ENCODE peak calls at places on chromosomes 1 and 21, in six cellular contexts. One of them, this sample, is unnamed. For H3K4me1, the result is how much of the 10 kb centered on the place peaks cover.

GRCh38 chr1:166165661-166166399 is 971 bp downstream of the FAM78B start:
- DNase-seq in IMR-90: no peak
- DNase-seq in tibial artery: peak
- DNase-seq in mammary epithelial cell: peak
- DNase-seq in neural progenitor cell: peak
- DNase-seq in lower lobe of right lung: peak
- DNase-seq in this sample: no peak

GRCh38 chr21:36676039-36676950 is 22.6 kb upstream of the SIM2 start:
- DNase-seq in neural progenitor cell: peak
- DNase-seq in mammary epithelial cell: no peak
- DNase-seq in lower lobe of right lung: no peak
- DNase-seq in IMR-90: no peak
- DNase-seq in tibial artery: no peak
- DNase-seq in this sample: no peak

GRCh38 chr1:31633117-31633516 is 11.6 kb downstream of the PEF1 start:
- DNase-seq in IMR-90: no peak
- DNase-seq in lower lobe of right lung: no peak
- DNase-seq in neural progenitor cell: peak
- DNase-seq in tibial artery: no peak
- DNase-seq in mammary epithelial cell: no peak
- DNase-seq in this sample: no peak

GRCh38 chr1:50368179-50369007 is 54.9 kb downstream of the DMRTA2 start:
- DNase-seq in neural progenitor cell: peak
- DNase-seq in tibial artery: no peak
- DNase-seq in mammary epithelial cell: peak
- DNase-seq in IMR-90: peak
- DNase-seq in lower lobe of right lung: no peak
- DNase-seq in this sample: no peak

GRCh38 chr1:217135987-217136894 is 413.0 kb upstream of the ESRRG start:
- DNase-seq in tibial artery: no peak
- DNase-seq in mammary epithelial cell: no peak
- DNase-seq in lower lobe of right lung: no peak
- DNase-seq in neural progenitor cell: peak
- DNase-seq in IMR-90: no peak
- DNase-seq in this sample: no peak

GRCh38 chr1:177592624-177593023 is 377.2 kb downstream of the SEC16B start:
- DNase-seq in neural progenitor cell: no peak
- DNase-seq in lower lobe of right lung: no peak
- DNase-seq in tibial artery: no peak
- DNase-seq in mammary epithelial cell: no peak
- DNase-seq in IMR-90: no peak
- DNase-seq in this sample: no peak

GRCh38 chr1:174262747-174263241 is 103.5 kb downstream of the RABGAP1L start:
- DNase-seq in mammary epithelial cell: peak
- DNase-seq in neural progenitor cell: peak
- DNase-seq in tibial artery: no peak
- DNase-seq in lower lobe of right lung: no peak
- DNase-seq in IMR-90: peak
- DNase-seq in this sample: no peak

GRCh38 chr1:223052931-223053330 is 90.1 kb downstream of the TLR5 start:
- DNase-seq in mammary epithelial cell: peak
- DNase-seq in tibial artery: no peak
- DNase-seq in IMR-90: no peak
- DNase-seq in lower lobe of right lung: no peak
- DNase-seq in neural progenitor cell: no peak
- DNase-seq in this sample: no peak

GRCh38 chr21:41640756-41641509 is 125.9 kb downstream of the RIPK4 start:
- DNase-seq in neural progenitor cell: no peak
- DNase-seq in lower lobe of right lung: no peak
- DNase-seq in mammary epithelial cell: peak
- DNase-seq in IMR-90: peak
- DNase-seq in tibial artery: peak
- DNase-seq in this sample: no peak

GRCh38 chr21:41776778-41777177 is 9.9 kb upstream of the RIPK4 start:
- DNase-seq in neural progenitor cell: no peak
- DNase-seq in IMR-90: no peak
- DNase-seq in lower lobe of right lung: no peak
- DNase-seq in mammary epithelial cell: no peak
- DNase-seq in tibial artery: no peak
- DNase-seq in this sample: no peak

GRCh38 chr1:18100493-18101063 is 7.0 kb upstream of the IGSF21 start:
- DNase-seq in neural progenitor cell: peak
- DNase-seq in IMR-90: peak
- DNase-seq in tibial artery: peak
- DNase-seq in lower lobe of right lung: no peak
- DNase-seq in mammary epithelial cell: peak
- DNase-seq in this sample: no peak

GRCh38 chr1:110475358-110476027 is 24.5 kb downstream of the PROK1 start:
- DNase-seq in IMR-90: no peak
- DNase-seq in neural progenitor cell: no peak
- DNase-seq in mammary epithelial cell: peak
- DNase-seq in tibial artery: no peak
- DNase-seq in lower lobe of right lung: no peak
- DNase-seq in this sample: no peak

GRCh38 chr1:153963850-153964331 is 554 bp upstream of the SLC39A1 start:
- DNase-seq in mammary epithelial cell: peak
- DNase-seq in IMR-90: no peak
- DNase-seq in lower lobe of right lung: peak
- DNase-seq in neural progenitor cell: peak
- DNase-seq in tibial artery: no peak
- DNase-seq in this sample: no peak

GRCh38 chr1:147768582-147768981 is 8.2 kb upstream of the GJA5 start:
- DNase-seq in tibial artery: no peak
- DNase-seq in mammary epithelial cell: no peak
- DNase-seq in IMR-90: no peak
- DNase-seq in lower lobe of right lung: no peak
- DNase-seq in neural progenitor cell: no peak
- DNase-seq in this sample: no peak

GRCh38 chr1:151693057-151693651 is 23.4 kb downstream of the CELF3 start:
- DNase-seq in tibial artery: no peak
- DNase-seq in IMR-90: peak
- DNase-seq in mammary epithelial cell: peak
- DNase-seq in lower lobe of right lung: no peak
- DNase-seq in neural progenitor cell: peak
- DNase-seq in this sample: no peak

GRCh38 chr1:147633759-147634158 is 36.6 kb downstream of the ACP6 start:
- DNase-seq in neural progenitor cell: no peak
- DNase-seq in IMR-90: no peak
- DNase-seq in mammary epithelial cell: no peak
- DNase-seq in lower lobe of right lung: no peak
- DNase-seq in tibial artery: no peak
- DNase-seq in this sample: no peak

GRCh38 chr1:156499703-156500577 is 635 bp downstream of the MEF2D start:
- DNase-seq in lower lobe of right lung: no peak
- DNase-seq in mammary epithelial cell: no peak
- DNase-seq in IMR-90: peak
- DNase-seq in neural progenitor cell: peak
- DNase-seq in tibial artery: peak
- DNase-seq in this sample: peak

GRCh38 chr1:154176341-154176740 is 15.6 kb downstream of the TPM3 start:
- DNase-seq in IMR-90: peak
- DNase-seq in neural progenitor cell: no peak
- DNase-seq in tibial artery: peak
- DNase-seq in mammary epithelial cell: peak
- DNase-seq in lower lobe of right lung: no peak
- DNase-seq in this sample: peak

GRCh38 chr1:15525043-15525958 is 1.3 kb upstream of the CASP9 start:
- DNase-seq in IMR-90: no peak
- DNase-seq in mammary epithelial cell: no peak
- DNase-seq in lower lobe of right lung: peak
- DNase-seq in neural progenitor cell: peak
- DNase-seq in tibial artery: peak
- DNase-seq in this sample: no peak

GRCh38 chr1:95353185-95353584 is 119.2 kb downstream of the RWDD3 start:
- DNase-seq in mammary epithelial cell: no peak
- DNase-seq in tibial artery: no peak
- DNase-seq in lower lobe of right lung: no peak
- DNase-seq in IMR-90: no peak
- DNase-seq in neural progenitor cell: no peak
- DNase-seq in this sample: no peak

GRCh38 chr1:104072915-104073371 is 323.2 kb downstream of the AMY1C start:
- DNase-seq in IMR-90: no peak
- DNase-seq in mammary epithelial cell: no peak
- DNase-seq in neural progenitor cell: no peak
- DNase-seq in tibial artery: no peak
- DNase-seq in lower lobe of right lung: no peak
- DNase-seq in this sample: no peak

GRCh38 chr1:6944434-6944833 is 159.2 kb downstream of the CAMTA1 start:
- DNase-seq in neural progenitor cell: no peak
- DNase-seq in mammary epithelial cell: no peak
- DNase-seq in IMR-90: no peak
- DNase-seq in tibial artery: no peak
- DNase-seq in lower lobe of right lung: no peak
- DNase-seq in this sample: no peak

GRCh38 chr1:156741613-156741983 is 710 bp upstream of the MRPL24 start:
- DNase-seq in IMR-90: no peak
- DNase-seq in tibial artery: no peak
- DNase-seq in mammary epithelial cell: no peak
- DNase-seq in neural progenitor cell: no peak
- DNase-seq in lower lobe of right lung: no peak
- DNase-seq in this sample: no peak

GRCh38 chr1:8409107-8409506 is 91.2 kb downstream of the SLC45A1 start:
- DNase-seq in neural progenitor cell: peak
- DNase-seq in lower lobe of right lung: no peak
- DNase-seq in mammary epithelial cell: peak
- DNase-seq in IMR-90: peak
- DNase-seq in tibial artery: no peak
- DNase-seq in this sample: no peak

GRCh38 chr1:8411803-8412182 is 93.9 kb downstream of the SLC45A1 start:
- DNase-seq in lower lobe of right lung: no peak
- DNase-seq in IMR-90: no peak
- DNase-seq in mammary epithelial cell: no peak
- DNase-seq in neural progenitor cell: no peak
- DNase-seq in tibial artery: no peak
- DNase-seq in this sample: no peak

GRCh38 chr1:8410791-8411190 is 92.9 kb downstream of the SLC45A1 start:
- DNase-seq in mammary epithelial cell: no peak
- DNase-seq in tibial artery: no peak
- DNase-seq in IMR-90: peak
- DNase-seq in neural progenitor cell: no peak
- DNase-seq in lower lobe of right lung: no peak
- DNase-seq in this sample: no peak

GRCh38 chr1:8409666-8410065 is 91.8 kb downstream of the SLC45A1 start:
- DNase-seq in tibial artery: no peak
- DNase-seq in neural progenitor cell: no peak
- DNase-seq in IMR-90: no peak
- DNase-seq in lower lobe of right lung: no peak
- DNase-seq in mammary epithelial cell: no peak
- DNase-seq in this sample: no peak

DNA sequence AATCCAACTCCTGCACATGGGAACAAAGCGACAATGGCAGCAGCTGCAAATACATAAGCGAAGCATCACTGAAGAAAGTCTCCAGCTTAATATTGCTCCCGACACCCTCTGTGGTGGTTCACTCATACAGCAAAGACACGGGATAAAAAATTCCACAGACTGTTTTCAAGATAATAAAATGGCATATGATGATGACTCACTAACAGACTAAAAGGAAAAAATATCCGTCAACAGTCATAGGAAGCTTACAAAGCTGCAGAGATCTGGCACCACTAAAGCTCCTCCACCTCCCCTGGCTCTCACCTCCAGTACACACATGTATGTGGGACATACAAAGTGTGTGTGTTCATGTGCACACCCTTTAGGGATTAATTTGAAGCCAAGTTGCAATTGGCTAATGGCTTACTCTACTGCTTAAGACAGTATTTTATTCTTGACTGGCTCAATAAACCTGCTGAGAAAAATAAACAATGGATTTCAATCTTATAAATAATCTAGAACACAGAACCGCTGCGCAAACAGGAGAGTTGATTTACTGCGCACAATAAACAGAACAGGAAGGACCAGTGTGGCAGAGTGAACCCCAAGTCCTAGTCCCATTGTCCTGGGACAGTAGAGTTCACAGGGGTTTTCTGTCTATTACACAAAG is 94.4 kb downstream of the SLC45A1 start:
- DNase-seq in mammary epithelial cell: peak
- DNase-seq in neural progenitor cell: no peak
- DNase-seq in IMR-90: peak
- DNase-seq in lower lobe of right lung: no peak
- DNase-seq in tibial artery: peak
- DNase-seq in this sample: no peak
- H3K4me1 ChIP-seq in mammary epithelial cell: under half
- H3K4me1 ChIP-seq in neural progenitor cell: half or more
- H3K4me1 ChIP-seq in IMR-90: under half
- H3K4me1 ChIP-seq in lower lobe of right lung: half or more
- H3K4me1 ChIP-seq in tibial artery: half or more
- H3K4me1 ChIP-seq in this sample: half or more

DNA sequence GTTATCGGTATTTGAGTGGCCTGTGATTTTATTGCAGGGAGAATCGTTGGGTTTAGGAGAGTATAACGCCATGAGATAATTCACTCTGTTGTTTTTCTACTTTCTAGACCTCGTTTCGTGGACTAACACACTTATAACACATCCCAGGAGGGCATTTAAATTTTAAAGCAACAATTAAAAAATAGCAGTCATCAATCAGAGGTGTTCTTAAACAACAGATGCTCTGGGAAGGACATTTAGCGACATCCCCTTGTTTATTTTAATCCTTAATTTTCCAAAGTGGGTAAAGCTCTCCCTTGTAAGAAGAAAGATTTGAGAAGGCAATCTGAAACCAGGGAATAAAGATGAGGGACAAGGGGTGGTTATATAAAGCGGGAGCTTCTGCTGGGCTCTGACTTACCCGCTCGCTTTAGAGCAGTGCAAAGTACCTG is 4.9 kb downstream of the PBX1 start:
- DNase-seq in tibial artery: no peak
- DNase-seq in neural progenitor cell: no peak
- DNase-seq in lower lobe of right lung: no peak
- DNase-seq in mammary epithelial cell: peak
- DNase-seq in IMR-90: no peak
- DNase-seq in this sample: no peak
- H3K4me1 ChIP-seq in tibial artery: under half
- H3K4me1 ChIP-seq in neural progenitor cell: under half
- H3K4me1 ChIP-seq in lower lobe of right lung: under half
- H3K4me1 ChIP-seq in mammary epithelial cell: under half
- H3K4me1 ChIP-seq in IMR-90: under half
- H3K4me1 ChIP-seq in this sample: under half

DNA sequence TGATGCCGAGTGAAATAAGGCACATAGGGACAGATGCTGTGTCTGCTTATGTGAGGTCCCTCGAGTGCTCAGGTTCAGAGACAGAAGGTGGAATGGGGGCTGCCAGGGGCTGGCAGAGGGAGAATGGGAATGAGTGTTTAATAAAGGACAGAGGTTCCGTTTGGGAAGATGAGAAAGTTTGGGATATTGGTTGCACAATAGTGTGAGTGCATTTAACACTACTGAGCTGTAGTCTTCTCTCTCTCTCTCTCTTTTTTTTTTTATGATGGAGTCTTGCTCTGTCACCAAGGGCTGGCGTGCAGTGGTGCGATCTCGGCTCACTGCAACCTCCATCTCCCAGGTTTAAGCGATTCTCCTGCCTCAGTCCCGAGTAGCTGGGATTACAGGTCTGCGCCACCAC is 44.9 kb downstream of the TRAPPC10 start:
- DNase-seq in IMR-90: no peak
- DNase-seq in mammary epithelial cell: no peak
- DNase-seq in neural progenitor cell: no peak
- DNase-seq in tibial artery: no peak
- DNase-seq in lower lobe of right lung: no peak
- DNase-seq in this sample: no peak
- H3K4me1 ChIP-seq in IMR-90: under half
- H3K4me1 ChIP-seq in mammary epithelial cell: under half
- H3K4me1 ChIP-seq in neural progenitor cell: under half
- H3K4me1 ChIP-seq in tibial artery: under half
- H3K4me1 ChIP-seq in lower lobe of right lung: under half
- H3K4me1 ChIP-seq in this sample: under half

GRCh38 chr1:246571953-246572352 is 5.7 kb downstream of the CNST start:
- DNase-seq in lower lobe of right lung: no peak
- DNase-seq in mammary epithelial cell: no peak
- DNase-seq in IMR-90: no peak
- DNase-seq in neural progenitor cell: no peak
- DNase-seq in tibial artery: no peak
- DNase-seq in this sample: no peak
- H3K4me1 ChIP-seq in lower lobe of right lung: half or more
- H3K4me1 ChIP-seq in mammary epithelial cell: under half
- H3K4me1 ChIP-seq in IMR-90: under half
- H3K4me1 ChIP-seq in neural progenitor cell: under half
- H3K4me1 ChIP-seq in tibial artery: under half
- H3K4me1 ChIP-seq in this sample: half or more

This sample was measured in heart left ventricle.